ENCODE peak calls at places on chromosomes 2 and 18, in four cellular contexts. R is vagina, T is fibroblast of mammary gland, J is right atrium auricular region. I is an unnamed sample.

GRCh38 chr18:48320639-48320945 is 88.6 kb downstream of the ZBTB7C start:
- DNase-seq in R (no peak), T (no peak), J (no peak), I (no peak)

GRCh38 chr2:197191177-197191947 is 119.2 kb downstream of the ANKRD44 start:
- DNase-seq in R (no peak), T (peak; percentile 54), J (no peak), I (peak; percentile 68)

GRCh38 chr18:21502661-21503060 is 97.8 kb downstream of the ESCO1 start:
- DNase-seq in T (no peak), J (no peak), R (no peak), I (no peak)

GRCh38 chr18:23341383-23341782 is 111.7 kb upstream of the RIOK3 start:
- DNase-seq in T (peak; percentile 54), R (no peak), J (no peak), I (no peak)

GRCh38 chr2:43040084-43040854 is 186.1 kb downstream of the ZFP36L2 start:
- DNase-seq in T (no peak), R (no peak), J (no peak), I (peak; percentile 54)

GRCh38 chr2:180655393-180655792 is 325.0 kb upstream of the UBE2E3 start:
- DNase-seq in J (no peak), T (peak; percentile 24), R (no peak), I (no peak)

GRCh38 chr2:223050900-223051299 is 1.1 kb upstream of the KCNE4 start:
- DNase-seq in J (no peak), T (peak; percentile 58), R (no peak), I (no peak)

GRCh38 chr18:47204908-47205522 is 28.9 kb upstream of the IER3IP1 start:
- DNase-seq in T (peak; percentile 42), J (no peak), R (no peak), I (peak; percentile 52)

GRCh38 chr2:201984800-201985525 is 48.7 kb upstream of the FZD7 start:
- DNase-seq in T (no peak), J (no peak), R (no peak), I (peak; percentile 29)

GRCh38 chr2:51120754-51121280 is 88.9 kb upstream of the NRXN1 start:
- DNase-seq in J (no peak), R (no peak), T (no peak), I (no peak)

GRCh38 chr2:205171541-205171940 is 510.8 kb upstream of the NRP2 start:
- DNase-seq in T (no peak), R (no peak), J (no peak), I (no peak)

GRCh38 chr2:165144315-165144714 is 59.5 kb downstream of the SCN3A start:
- DNase-seq in J (no peak), R (no peak), T (no peak), I (peak; percentile 69)

GRCh38 chr2:41994177-41994576 is 53.6 kb upstream of the PKDCC start:
- DNase-seq in T (peak; percentile 93), J (no peak), R (no peak), I (no peak)

GRCh38 chr2:105576440-105577241 is 168.1 kb upstream of the NCK2 start:
- DNase-seq in T (peak; percentile 60), J (no peak), R (no peak), I (peak; percentile 60)

GRCh38 chr2:43224131-43224570 is 2.3 kb downstream of the ZFP36L2 start:
- DNase-seq in J (no peak), T (peak; percentile 53), R (no peak), I (peak; percentile 84)

GRCh38 chr2:201058914-201059313 is 12.6 kb downstream of the HYCC2 start:
- DNase-seq in R (no peak), J (no peak), T (no peak), I (no peak)

GRCh38 chr2:46690825-46691224 is 211.5 kb downstream of the TMEM247 start:
- DNase-seq in J (no peak), R (no peak), T (peak; percentile 67), I (no peak)

GRCh38 chr2:238126775-238127164 is 11.7 kb upstream of the KLHL30 start:
- DNase-seq in T (no peak), J (no peak), R (no peak), I (no peak)
- TF ChIP-seq CTCF in T (no peak), J (no peak), R (no peak), I (no peak)

DNA sequence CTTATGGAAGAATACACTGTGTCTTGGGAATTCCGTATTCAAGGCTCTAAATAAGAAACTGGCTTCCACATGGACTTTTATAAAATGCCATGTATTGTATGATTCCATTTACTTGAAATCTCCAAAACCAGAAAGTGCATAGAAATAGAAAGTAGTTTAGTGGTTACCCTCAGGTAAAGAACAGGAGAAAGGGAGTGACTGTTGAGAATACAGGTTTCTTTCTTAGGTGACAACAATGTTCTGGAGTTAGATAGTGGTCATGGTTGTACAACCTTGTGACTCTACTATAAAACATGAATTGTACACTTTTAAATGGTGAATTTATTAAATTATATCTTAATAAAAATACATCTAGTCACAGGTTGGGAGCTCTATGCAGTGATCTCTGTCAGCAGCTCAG is 481.8 kb downstream of the SPAG16 start:
- DNase-seq in T (no peak), J (no peak), R (no peak), I (peak; percentile 8)
- H3K4me3 ChIP-seq in T (no peak overlapping the region), J (no peak overlapping the region), R (no peak overlapping the region), I (no peak overlapping the region)

GRCh38 chr2:166695154-166695553 is 193.1 kb upstream of the XIRP2 start:
- DNase-seq in T (no peak), R (no peak), J (no peak), I (no peak)

GRCh38 chr2:166700079-166700478 is 188.2 kb upstream of the XIRP2 start:
- DNase-seq in R (no peak), J (no peak), T (peak; percentile 5), I (no peak)
- TF ChIP-seq CTCF in R (no peak), J (peak; percentile 41), T (peak; percentile 20), I (peak; percentile 13)

GRCh38 chr18:55587341-55588000 is 521 bp downstream of the TCF4 start:
- DNase-seq in J (no peak), T (peak; percentile 51), R (no peak), I (peak; percentile 38)

GRCh38 chr18:55589625-55590291 is 1.8 kb upstream of the TCF4 start:
- DNase-seq in R (no peak), J (peak; percentile 98), T (peak; percentile 95), I (peak; percentile 94)

GRCh38 chr18:55586841-55587240 is 1.2 kb downstream of the TCF4 start:
- DNase-seq in T (peak; percentile 64), R (no peak), J (no peak), I (peak; percentile 13)

GRCh38 chr18:55588001-55588875 is at the start of gene TCF4:
- DNase-seq in T (peak; percentile 50), R (no peak), J (no peak), I (peak; percentile 46)

GRCh38 chr18:55588876-55589595 is 1.0 kb upstream of the TCF4 start:
- DNase-seq in R (no peak), J (no peak), T (peak; percentile 31), I (no peak)
- H3K4me3 ChIP-seq in R (peak overlapping the region; percentile 77), J (peak overlapping the region; percentile 77), T (peak overlapping the region; percentile 67), I (peak overlapping the region; percentile 69)

DNA sequence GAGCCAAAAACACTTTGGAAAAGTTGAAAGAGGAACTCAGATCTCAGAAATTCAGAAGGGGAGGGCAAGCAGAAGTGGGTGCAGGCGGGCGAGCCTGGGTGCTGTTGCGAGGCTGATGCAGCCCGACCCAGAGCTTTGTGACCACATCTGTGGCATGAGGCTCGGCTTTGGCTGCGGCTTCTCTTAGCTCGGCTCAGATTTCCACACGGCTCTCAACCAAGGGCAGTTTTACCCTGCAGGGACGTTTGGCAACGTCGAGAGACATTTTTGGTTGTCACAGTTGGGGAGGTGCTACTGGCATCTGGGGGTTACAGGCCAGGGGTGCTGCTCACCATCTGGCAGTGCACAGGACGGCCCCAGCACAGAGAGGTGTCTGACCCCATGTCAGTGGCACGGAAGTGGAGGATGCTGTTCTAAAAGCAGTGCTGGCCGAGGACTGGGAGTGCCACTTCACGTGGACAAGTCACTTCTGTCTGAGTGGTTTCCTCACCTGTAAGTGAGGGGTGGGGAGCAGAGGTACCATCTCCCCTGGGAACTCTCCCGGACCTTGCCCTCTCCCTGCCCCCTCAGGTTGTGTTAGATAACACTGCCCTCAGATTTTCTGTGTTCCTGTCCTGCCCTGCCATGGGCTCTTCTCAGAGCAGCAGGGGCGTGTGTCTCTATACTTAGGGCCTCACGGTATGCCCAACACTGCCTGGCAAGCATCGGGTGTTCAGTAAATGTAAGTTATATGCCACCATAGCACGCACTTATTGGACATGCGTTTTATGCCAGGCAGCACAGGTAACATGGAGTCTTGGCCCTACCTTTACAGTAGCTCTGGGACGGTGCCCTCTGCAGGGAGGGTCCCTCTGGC is 48.7 kb upstream of the FAHD2A start:
- DNase-seq in J (no peak), R (no peak), T (no peak), I (no peak)
- TF ChIP-seq CTCF in J (no peak), R (no peak), T (no peak), I (no peak)

GRCh38 chr2:75416420-75417342 is 144.1 kb downstream of the EVA1A start:
- DNase-seq in R (no peak), T (no peak), J (no peak), I (peak; percentile 67)
- H3K4me3 ChIP-seq in R (no peak overlapping the region), T (no peak overlapping the region), J (no peak overlapping the region), I (peak overlapping the region; percentile 61)

DNA sequence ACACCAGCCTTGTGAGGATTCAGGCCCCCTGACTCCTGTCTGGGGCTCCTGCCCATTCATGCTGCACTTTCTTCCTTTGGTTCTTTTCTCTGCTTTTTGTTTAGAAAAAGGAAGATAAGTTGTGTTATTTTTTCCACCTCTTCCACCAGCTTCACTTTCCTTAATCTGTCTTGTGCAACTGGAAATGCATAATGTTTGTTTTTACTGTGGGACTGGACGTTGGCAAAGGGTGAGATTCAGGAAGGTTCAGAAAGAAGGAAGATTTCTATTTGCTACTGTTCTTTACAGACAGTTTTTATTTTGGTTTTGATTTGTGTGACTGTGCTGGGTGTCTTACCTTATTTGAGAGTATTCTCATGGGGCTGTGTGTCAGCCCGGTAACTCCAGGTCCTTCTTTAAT is 32.5 kb downstream of the RHBDD1 start:
- DNase-seq in T (no peak), R (no peak), J (no peak), I (no peak)
- TF ChIP-seq CTCF in T (no peak), R (no peak), J (no peak), I (no peak)

GRCh38 chr2:237207641-237208040 is 122.0 kb downstream of the COPS8 start:
- DNase-seq in T (peak; percentile 96), R (no peak), J (peak; percentile 97), I (no peak)
- H3K4me3 ChIP-seq in T (no peak overlapping the region), R (no peak overlapping the region), J (no peak overlapping the region), I (no peak overlapping the region)

GRCh38 chr2:14827226-14828023 is 194.9 kb downstream of the LRATD1 start:
- DNase-seq in J (no peak), R (no peak), T (peak; percentile 32), I (no peak)

GRCh38 chr2:14828223-14828622 is 195.7 kb downstream of the LRATD1 start:
- DNase-seq in R (no peak), J (no peak), T (no peak), I (no peak)

GRCh38 chr2:14831458-14831857 is 198.9 kb downstream of the LRATD1 start:
- DNase-seq in J (no peak), R (no peak), T (peak; percentile 33), I (no peak)

DNA sequence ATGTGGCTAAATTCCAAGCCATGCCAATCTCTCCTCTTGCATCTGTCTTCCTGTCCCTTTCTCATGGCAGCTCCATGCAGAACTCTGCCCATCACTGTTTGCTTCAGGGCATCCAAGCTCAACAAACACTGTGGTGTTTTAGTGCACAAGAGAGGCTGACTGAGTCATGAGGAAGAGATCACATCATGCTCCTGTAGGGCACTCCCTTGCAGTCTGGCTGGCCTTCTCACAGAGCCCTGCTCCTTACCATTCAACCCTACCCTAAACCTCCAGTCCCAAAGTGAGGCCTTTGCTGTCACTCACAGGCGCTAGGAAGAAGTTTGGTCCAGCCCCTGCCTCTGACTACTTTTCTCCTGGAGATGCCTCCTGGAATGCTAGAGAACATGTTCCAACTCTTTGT is 194.0 kb downstream of the LRATD1 start:
- DNase-seq in J (no peak), R (no peak), T (peak; percentile 8), I (no peak)
- TF ChIP-seq CTCF in J (no peak), R (no peak), T (no peak), I (no peak)